ENCODE peak calls at places on chromosome 12, in seven cellular contexts. J, Q, Y, G, O, W and H are unnamed samples.

GRCh38 chr12:109944561-109944960 is 44.5 kb downstream of the TCHP start:
- DNase-seq in J (no peak), Q (no peak), Y (no peak), G (no peak), O (no peak), W (no peak), H (no peak)

GRCh38 chr12:52407918-52408317 is 1.8 kb upstream of the KRT82 start:
- DNase-seq in J (no peak), Q (no peak), Y (no peak), G (no peak), O (no peak), W (no peak), H (no peak)

GRCh38 chr12:52025301-52026172 is 18.8 kb downstream of the TAMALIN start:
- DNase-seq in J (peak; percentile 90), Q (peak; percentile 86), Y (peak; percentile 80), G (peak; percentile 56), O (peak; percentile 82), W (peak; percentile 87), H (peak; percentile 89)

GRCh38 chr12:64160021-64160717 is 61.9 kb downstream of the KICS2 start:
- DNase-seq in J (no peak), Q (peak; percentile 25), Y (no peak), G (no peak), O (no peak), W (peak; percentile 25), H (no peak)

GRCh38 chr12:49131051-49131972 is at the start of gene TUBA1B:
- DNase-seq in J (peak; percentile 94), Q (peak; percentile 85), Y (peak; percentile 87), G (peak; percentile 80), O (peak; percentile 92), W (peak; percentile 90), H (peak; percentile 89)

GRCh38 chr12:53703746-53704145 is 23.5 kb downstream of the CALCOCO1 start:
- DNase-seq in J (no peak), Q (no peak), Y (no peak), G (no peak), O (no peak), W (peak; percentile 67), H (no peak)

GRCh38 chr12:15700595-15700994 is 88.6 kb downstream of the EPS8 start:
- DNase-seq in J (no peak), Q (peak; percentile 56), Y (peak; percentile 23), G (no peak), O (no peak), W (peak; percentile 94), H (no peak)

GRCh38 chr12:110726018-110726417 is 16.7 kb downstream of the PPP1CC start:
- DNase-seq in J (no peak), Q (no peak), Y (no peak), G (no peak), O (no peak), W (no peak), H (no peak)

GRCh38 chr12:12979731-12980259 is 20.3 kb downstream of the HEBP1 start:
- DNase-seq in J (no peak), Q (peak; percentile 64), Y (no peak), G (no peak), O (no peak), W (peak; percentile 98), H (no peak)

GRCh38 chr12:39161686-39162085 is 256.3 kb upstream of the CPNE8 start:
- DNase-seq in J (no peak), Q (no peak), Y (no peak), G (no peak), O (no peak), W (no peak), H (no peak)

GRCh38 chr12:122124370-122124769 is 45.8 kb downstream of the MLXIP start:
- DNase-seq in J (no peak), Q (no peak), Y (no peak), G (no peak), O (no peak), W (no peak), H (no peak)

GRCh38 chr12:52870361-52871290 is 21.8 kb upstream of the KRT78 start:
- DNase-seq in J (peak; percentile 91), Q (peak; percentile 68), Y (peak; percentile 81), G (no peak), O (peak; percentile 59), W (peak; percentile 53), H (no peak)

GRCh38 chr12:97476255-97476654 is 13.7 kb downstream of the RMST start:
- DNase-seq in J (no peak), Q (no peak), Y (no peak), G (no peak), O (no peak), W (no peak), H (no peak)

GRCh38 chr12:93943766-93944165 is 204.6 kb upstream of the PLXNC1 start:
- DNase-seq in J (no peak), Q (peak; percentile 20), Y (no peak), G (no peak), O (no peak), W (peak; percentile 84), H (no peak)

GRCh38 chr12:94458882-94459772 is 540 bp downstream of the CEP83 start:
- DNase-seq in J (no peak), Q (no peak), Y (no peak), G (peak; percentile 16), O (no peak), W (peak; percentile 46), H (peak; percentile 2)

GRCh38 chr12:47609806-47610205 is 96.0 kb downstream of the RPAP3 start:
- DNase-seq in J (no peak), Q (no peak), Y (no peak), G (no peak), O (no peak), W (no peak), H (no peak)

GRCh38 chr12:30782316-30783173 is 27.8 kb upstream of the CAPRIN2 start:
- DNase-seq in J (no peak), Q (no peak), Y (no peak), G (no peak), O (no peak), W (no peak), H (no peak)

GRCh38 chr12:111927346-111927745 is 85.3 kb downstream of the MAPKAPK5 start:
- DNase-seq in J (no peak), Q (no peak), Y (no peak), G (no peak), O (no peak), W (no peak), H (no peak)

GRCh38 chr12:13561923-13562322 is 365.4 kb downstream of the EMP1 start:
- DNase-seq in J (no peak), Q (no peak), Y (no peak), G (no peak), O (no peak), W (no peak), H (no peak)

GRCh38 chr12:132408001-132408400 is 78.6 kb upstream of the GALNT9 start:
- DNase-seq in J (no peak), Q (no peak), Y (no peak), G (no peak), O (no peak), W (no peak), H (no peak)

GRCh38 chr12:52874573-52875435 is 26.0 kb upstream of the KRT78 start:
- DNase-seq in J (no peak), Q (no peak), Y (no peak), G (no peak), O (no peak), W (no peak), H (no peak)

GRCh38 chr12:10331642-10332239 is 24.1 kb downstream of the KLRD1 start:
- DNase-seq in J (no peak), Q (peak; percentile 70), Y (peak; percentile 28), G (peak; percentile 33), O (peak; percentile 12), W (peak; percentile 66), H (peak; percentile 23)

GRCh38 chr12:49987620-49988303 is 15.0 kb downstream of the AQP6 start:
- DNase-seq in J (no peak), Q (no peak), Y (no peak), G (no peak), O (no peak), W (no peak), H (no peak)

GRCh38 chr12:112916270-112916669 is 9.5 kb downstream of the OAS1 start:
- DNase-seq in J (peak; percentile 35), Q (peak; percentile 75), Y (no peak), G (peak; percentile 47), O (no peak), W (peak; percentile 39), H (no peak)

GRCh38 chr12:73598626-73599025 is 939.0 kb upstream of the ATXN7L3B start:
- DNase-seq in J (no peak), Q (no peak), Y (no peak), G (no peak), O (no peak), W (no peak), H (no peak)

GRCh38 chr12:18250313-18250916 is 10.9 kb upstream of the PIK3C2G start:
- DNase-seq in J (no peak), Q (peak; percentile 25), Y (peak; percentile 56), G (peak; percentile 88), O (peak; percentile 20), W (peak; percentile 68), H (peak; percentile 78)

GRCh38 chr12:6535960-6536847 is 1.9 kb downstream of the GAPDH start:
- DNase-seq in J (no peak), Q (no peak), Y (no peak), G (no peak), O (no peak), W (peak; percentile 13), H (no peak)

GRCh38 chr12:92912052-92912451 is 17.0 kb downstream of the EEA1 start:
- DNase-seq in J (no peak), Q (peak; percentile 69), Y (no peak), G (no peak), O (no peak), W (peak; percentile 54), H (no peak)

GRCh38 chr12:63151061-63151897 is at the start of gene AVPR1A:
- DNase-seq in J (no peak), Q (no peak), Y (peak; percentile 31), G (peak; percentile 5), O (peak; percentile 9), W (peak; percentile 7), H (no peak)

GRCh38 chr12:19428261-19428660 is 11.0 kb upstream of the AEBP2 start:
- DNase-seq in J (no peak), Q (no peak), Y (no peak), G (no peak), O (no peak), W (peak; percentile 47), H (no peak)

GRCh38 chr12:114371250-114371649 is 34.7 kb downstream of the TBX5 start:
- DNase-seq in J (no peak), Q (no peak), Y (no peak), G (no peak), O (no peak), W (no peak), H (no peak)

GRCh38 chr12:46941981-46942380 is 116.2 kb upstream of the SLC38A4 start:
- DNase-seq in J (no peak), Q (no peak), Y (no peak), G (no peak), O (no peak), W (no peak), H (no peak)

GRCh38 chr12:121789233-121789781 is 4.2 kb downstream of the RHOF start:
- DNase-seq in J (peak; percentile 59), Q (no peak), Y (no peak), G (no peak), O (no peak), W (no peak), H (no peak)

GRCh38 chr12:109139791-109140190 is 23.4 kb downstream of the ACACB start:
- DNase-seq in J (no peak), Q (no peak), Y (no peak), G (no peak), O (no peak), W (no peak), H (no peak)

GRCh38 chr12:25829192-25829591 is 129.3 kb upstream of the RASSF8 start:
- DNase-seq in J (peak; percentile 10), Q (peak; percentile 44), Y (peak; percentile 2), G (no peak), O (no peak), W (peak; percentile 98), H (no peak)

GRCh38 chr12:113059071-113059595 is 2.6 kb downstream of the DTX1 start:
- DNase-seq in J (no peak), Q (no peak), Y (no peak), G (no peak), O (no peak), W (no peak), H (no peak)

GRCh38 chr12:11763760-11764520 is 114.5 kb downstream of the ETV6 start:
- DNase-seq in J (no peak), Q (no peak), Y (no peak), G (no peak), O (no peak), W (peak; percentile 96), H (no peak)

GRCh38 chr12:53046655-53047220 is 3.1 kb upstream of the TNS2 start:
- DNase-seq in J (peak; percentile 83), Q (peak; percentile 66), Y (peak; percentile 55), G (peak; percentile 41), O (peak; percentile 79), W (peak; percentile 96), H (peak; percentile 73)